ENCODE peak calls at places on chromosomes 1 and 21, in four cellular contexts. One of them, this sample, is unnamed.
A peak's percentile ranks its signal among the peaks of the same experiment; 100 is the strongest.

GRCh38 chr1:56374026-56374974 is 205.1 kb downstream of the PLPP3 start:
- DNase-seq in activated CD4-positive, alpha-beta T cell treated with anti-CD3 and anti-CD28 coated beads, Interleukin-2, amount 10 ng/mL, durations not matched to agents 7 days and 5 days: no peak
- DNase-seq in HEK293T: no peak
- DNase-seq in BJ: no peak
- DNase-seq in this sample: no peak

GRCh38 chr1:41696381-41696780 is 211.9 kb upstream of the EDN2 start:
- DNase-seq in activated CD4-positive, alpha-beta T cell treated with anti-CD3 and anti-CD28 coated beads, Interleukin-2, amount 10 ng/mL, durations not matched to agents 7 days and 5 days: no peak
- DNase-seq in HEK293T: no peak
- DNase-seq in BJ: no peak
- DNase-seq in this sample: no peak

GRCh38 chr1:23646086-23646485 is 45.5 kb upstream of the RPL11 start:
- DNase-seq in BJ: no peak
- DNase-seq in activated CD4-positive, alpha-beta T cell treated with anti-CD3 and anti-CD28 coated beads, Interleukin-2, amount 10 ng/mL, durations not matched to agents 7 days and 5 days: no peak
- DNase-seq in HEK293T: no peak
- DNase-seq in this sample: no peak

GRCh38 chr1:59220356-59220755 is 76.5 kb upstream of the FGGY start:
- DNase-seq in HEK293T: no peak
- DNase-seq in activated CD4-positive, alpha-beta T cell treated with anti-CD3 and anti-CD28 coated beads, Interleukin-2, amount 10 ng/mL, durations not matched to agents 7 days and 5 days: no peak
- DNase-seq in BJ: no peak
- DNase-seq in this sample: no peak

GRCh38 chr21:18164933-18165332 is 79.7 kb upstream of the CHODL start:
- DNase-seq in BJ: no peak
- DNase-seq in activated CD4-positive, alpha-beta T cell treated with anti-CD3 and anti-CD28 coated beads, Interleukin-2, amount 10 ng/mL, durations not matched to agents 7 days and 5 days: no peak
- DNase-seq in HEK293T: no peak
- DNase-seq in this sample: no peak

GRCh38 chr1:203807211-203807610 is 11.8 kb downstream of the ZBED6 start:
- DNase-seq in activated CD4-positive, alpha-beta T cell treated with anti-CD3 and anti-CD28 coated beads, Interleukin-2, amount 10 ng/mL, durations not matched to agents 7 days and 5 days: no peak
- DNase-seq in HEK293T: no peak
- DNase-seq in BJ: peak; percentile 51
- DNase-seq in this sample: no peak

GRCh38 chr1:205976708-205977107 is 26.5 kb downstream of the RAB7B start:
- DNase-seq in HEK293T: no peak
- DNase-seq in activated CD4-positive, alpha-beta T cell treated with anti-CD3 and anti-CD28 coated beads, Interleukin-2, amount 10 ng/mL, durations not matched to agents 7 days and 5 days: no peak
- DNase-seq in BJ: no peak
- DNase-seq in this sample: no peak

GRCh38 chr1:1432951-1433803 is 2.3 kb upstream of the VWA1 start:
- DNase-seq in BJ: no peak
- DNase-seq in activated CD4-positive, alpha-beta T cell treated with anti-CD3 and anti-CD28 coated beads, Interleukin-2, amount 10 ng/mL, durations not matched to agents 7 days and 5 days: no peak
- DNase-seq in HEK293T: peak; percentile 10
- DNase-seq in this sample: no peak

GRCh38 chr1:204438628-204439027 is 27.0 kb upstream of the PPP1R15B start:
- DNase-seq in HEK293T: no peak
- DNase-seq in activated CD4-positive, alpha-beta T cell treated with anti-CD3 and anti-CD28 coated beads, Interleukin-2, amount 10 ng/mL, durations not matched to agents 7 days and 5 days: no peak
- DNase-seq in BJ: peak; percentile 94
- DNase-seq in this sample: no peak

GRCh38 chr1:16041200-16041599 is 2.4 kb upstream of the CLCNKB start:
- DNase-seq in HEK293T: no peak
- DNase-seq in BJ: no peak
- DNase-seq in activated CD4-positive, alpha-beta T cell treated with anti-CD3 and anti-CD28 coated beads, Interleukin-2, amount 10 ng/mL, durations not matched to agents 7 days and 5 days: no peak
- DNase-seq in this sample: no peak

GRCh38 chr1:224486801-224487583 is 52.4 kb upstream of the WDR26 start:
- DNase-seq in activated CD4-positive, alpha-beta T cell treated with anti-CD3 and anti-CD28 coated beads, Interleukin-2, amount 10 ng/mL, durations not matched to agents 7 days and 5 days: no peak
- DNase-seq in HEK293T: no peak
- DNase-seq in BJ: no peak
- DNase-seq in this sample: no peak